ENCODE peak calls at places on chromosomes 16 and 17, in five cellular contexts. One of them, this sample, is unnamed. For H3K4me1, the result is how much of the 10 kb centered on the place peaks cover.

GRCh38 chr17:1737531-1738291 is 5.0 kb upstream of the SERPINF2 start:
- DNase-seq in CD8-positive, alpha-beta memory T cell: no peak
- DNase-seq in foreskin keratinocyte: no peak
- DNase-seq in fibroblast of lung: no peak
- DNase-seq in neural progenitor cell: no peak
- DNase-seq in this sample: peak

GRCh38 chr17:74176546-74177001 is 26.9 kb upstream of the RPL38 start:
- DNase-seq in neural progenitor cell: peak
- DNase-seq in foreskin keratinocyte: peak
- DNase-seq in fibroblast of lung: peak
- DNase-seq in CD8-positive, alpha-beta memory T cell: peak
- DNase-seq in this sample: no peak

GRCh38 chr16:82788225-82788624 is 161.5 kb downstream of the CDH13 start:
- DNase-seq in CD8-positive, alpha-beta memory T cell: no peak
- DNase-seq in foreskin keratinocyte: no peak
- DNase-seq in neural progenitor cell: no peak
- DNase-seq in fibroblast of lung: no peak
- DNase-seq in this sample: no peak

GRCh38 chr16:72474511-72475123 is 302.7 kb upstream of the PMFBP1 start:
- DNase-seq in CD8-positive, alpha-beta memory T cell: no peak
- DNase-seq in fibroblast of lung: peak
- DNase-seq in neural progenitor cell: no peak
- DNase-seq in foreskin keratinocyte: peak
- DNase-seq in this sample: no peak

GRCh38 chr17:37107406-37108083 is 158.8 kb downstream of the AATF start:
- DNase-seq in fibroblast of lung: peak
- DNase-seq in foreskin keratinocyte: no peak
- DNase-seq in CD8-positive, alpha-beta memory T cell: no peak
- DNase-seq in neural progenitor cell: no peak
- DNase-seq in this sample: no peak

GRCh38 chr17:63270610-63271009 is 175.5 kb downstream of the CYB561 start:
- DNase-seq in neural progenitor cell: no peak
- DNase-seq in CD8-positive, alpha-beta memory T cell: no peak
- DNase-seq in foreskin keratinocyte: no peak
- DNase-seq in fibroblast of lung: no peak
- DNase-seq in this sample: no peak

GRCh38 chr17:14797021-14797420 is 468.1 kb downstream of the PMP22 start:
- DNase-seq in foreskin keratinocyte: no peak
- DNase-seq in fibroblast of lung: no peak
- DNase-seq in CD8-positive, alpha-beta memory T cell: no peak
- DNase-seq in neural progenitor cell: no peak
- DNase-seq in this sample: no peak

GRCh38 chr16:4733747-4734062 is 366 bp downstream of the ANKS3 start:
- DNase-seq in fibroblast of lung: peak
- DNase-seq in foreskin keratinocyte: no peak
- DNase-seq in CD8-positive, alpha-beta memory T cell: no peak
- DNase-seq in neural progenitor cell: no peak
- DNase-seq in this sample: no peak

GRCh38 chr16:5595849-5596248 is 498.3 kb upstream of the EEF2KMT start:
- DNase-seq in CD8-positive, alpha-beta memory T cell: no peak
- DNase-seq in neural progenitor cell: no peak
- DNase-seq in fibroblast of lung: no peak
- DNase-seq in foreskin keratinocyte: no peak
- DNase-seq in this sample: no peak

GRCh38 chr16:567362-568256 is 804 bp downstream of the NHLRC4 start:
- DNase-seq in neural progenitor cell: no peak
- DNase-seq in fibroblast of lung: no peak
- DNase-seq in CD8-positive, alpha-beta memory T cell: no peak
- DNase-seq in foreskin keratinocyte: no peak
- DNase-seq in this sample: no peak

GRCh38 chr16:30054959-30055553 is 10.5 kb upstream of the ALDOA start:
- DNase-seq in CD8-positive, alpha-beta memory T cell: no peak
- DNase-seq in foreskin keratinocyte: peak
- DNase-seq in fibroblast of lung: no peak
- DNase-seq in neural progenitor cell: peak
- DNase-seq in this sample: peak

GRCh38 chr16:81551821-81552304 is 107.3 kb downstream of the CMIP start:
- DNase-seq in foreskin keratinocyte: no peak
- DNase-seq in CD8-positive, alpha-beta memory T cell: no peak
- DNase-seq in fibroblast of lung: peak
- DNase-seq in neural progenitor cell: no peak
- DNase-seq in this sample: no peak

GRCh38 chr17:65121916-65122821 is 15.0 kb upstream of the RGS9 start:
- DNase-seq in foreskin keratinocyte: no peak
- DNase-seq in fibroblast of lung: no peak
- DNase-seq in neural progenitor cell: no peak
- DNase-seq in CD8-positive, alpha-beta memory T cell: no peak
- DNase-seq in this sample: no peak

GRCh38 chr17:50171371-50172071 is 5.7 kb downstream of the SGCA start:
- DNase-seq in neural progenitor cell: no peak
- DNase-seq in foreskin keratinocyte: no peak
- DNase-seq in CD8-positive, alpha-beta memory T cell: no peak
- DNase-seq in fibroblast of lung: no peak
- DNase-seq in this sample: no peak
- H3K4me1 ChIP-seq in neural progenitor cell: under half
- H3K4me1 ChIP-seq in foreskin keratinocyte: under half
- H3K4me1 ChIP-seq in CD8-positive, alpha-beta memory T cell: under half
- H3K4me1 ChIP-seq in fibroblast of lung: under half
- H3K4me1 ChIP-seq in this sample: under half

GRCh38 chr17:5354310-5354709 is 65.2 kb downstream of the NUP88 start:
- DNase-seq in neural progenitor cell: no peak
- DNase-seq in CD8-positive, alpha-beta memory T cell: no peak
- DNase-seq in fibroblast of lung: no peak
- DNase-seq in foreskin keratinocyte: no peak
- DNase-seq in this sample: no peak

GRCh38 chr17:5361426-5361825 is 58.0 kb downstream of the NUP88 start:
- DNase-seq in fibroblast of lung: no peak
- DNase-seq in foreskin keratinocyte: no peak
- DNase-seq in CD8-positive, alpha-beta memory T cell: no peak
- DNase-seq in neural progenitor cell: no peak
- DNase-seq in this sample: no peak

GRCh38 chr17:5352681-5353289 is 66.7 kb downstream of the NUP88 start:
- DNase-seq in fibroblast of lung: no peak
- DNase-seq in neural progenitor cell: no peak
- DNase-seq in foreskin keratinocyte: no peak
- DNase-seq in CD8-positive, alpha-beta memory T cell: no peak
- DNase-seq in this sample: no peak

GRCh38 chr17:5354886-5355415 is 64.5 kb downstream of the NUP88 start:
- DNase-seq in fibroblast of lung: no peak
- DNase-seq in CD8-positive, alpha-beta memory T cell: no peak
- DNase-seq in neural progenitor cell: no peak
- DNase-seq in foreskin keratinocyte: no peak
- DNase-seq in this sample: no peak

DNA sequence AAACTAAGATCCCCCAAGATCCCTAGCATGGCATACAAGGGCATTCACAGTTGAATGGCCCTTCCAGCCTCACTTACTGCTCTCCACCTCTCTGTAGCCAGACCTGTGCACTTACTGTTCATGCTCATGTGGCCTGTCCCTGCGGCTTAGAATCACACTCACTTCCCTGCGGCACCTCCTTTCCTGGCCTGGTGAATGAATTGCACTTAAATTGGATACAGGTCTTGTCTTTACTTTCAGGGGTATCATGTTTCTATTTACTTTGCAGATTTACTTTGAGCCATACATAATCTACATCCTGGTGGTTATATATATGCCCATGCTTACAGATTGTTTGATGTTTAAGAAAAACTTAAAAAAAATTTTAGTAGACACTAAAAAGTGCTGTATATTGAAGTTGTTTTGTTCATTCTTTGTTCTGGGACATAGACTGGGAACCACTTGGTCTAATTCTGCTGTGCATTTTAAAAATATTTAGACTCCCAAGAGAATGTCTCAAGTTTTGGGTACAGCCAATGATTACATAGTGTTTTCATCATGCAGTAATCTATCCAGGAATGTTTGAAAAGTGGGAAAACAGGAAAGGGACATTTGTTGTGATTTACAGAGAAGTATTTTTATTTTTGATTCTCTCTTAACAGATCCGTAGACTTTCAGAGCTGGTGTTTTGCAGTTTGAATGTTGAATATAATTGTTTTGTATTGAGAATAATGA is 63.9 kb downstream of the NUP88 start:
- DNase-seq in neural progenitor cell: no peak
- DNase-seq in CD8-positive, alpha-beta memory T cell: no peak
- DNase-seq in foreskin keratinocyte: no peak
- DNase-seq in fibroblast of lung: no peak
- DNase-seq in this sample: no peak
- H3K27ac ChIP-seq in neural progenitor cell: no peak
- H3K27ac ChIP-seq in CD8-positive, alpha-beta memory T cell: no peak
- H3K27ac ChIP-seq in foreskin keratinocyte: no peak
- H3K27ac ChIP-seq in fibroblast of lung: no peak
- H3K27ac ChIP-seq in this sample: no peak

GRCh38 chr17:20216154-20216815 is 207.1 kb downstream of the SPECC1 start:
- DNase-seq in foreskin keratinocyte: no peak
- DNase-seq in fibroblast of lung: no peak
- DNase-seq in CD8-positive, alpha-beta memory T cell: no peak
- DNase-seq in neural progenitor cell: no peak
- DNase-seq in this sample: no peak
- H3K4me1 ChIP-seq in foreskin keratinocyte: under half
- H3K4me1 ChIP-seq in fibroblast of lung: under half
- H3K4me1 ChIP-seq in CD8-positive, alpha-beta memory T cell: under half
- H3K4me1 ChIP-seq in neural progenitor cell: under half
- H3K4me1 ChIP-seq in this sample: under half

GRCh38 chr17:17115620-17116019 is 73.4 kb downstream of the MPRIP start:
- DNase-seq in fibroblast of lung: no peak
- DNase-seq in CD8-positive, alpha-beta memory T cell: no peak
- DNase-seq in foreskin keratinocyte: no peak
- DNase-seq in neural progenitor cell: no peak
- DNase-seq in this sample: no peak
- H3K27ac ChIP-seq in fibroblast of lung: no peak
- H3K27ac ChIP-seq in CD8-positive, alpha-beta memory T cell: no peak
- H3K27ac ChIP-seq in foreskin keratinocyte: no peak
- H3K27ac ChIP-seq in neural progenitor cell: no peak
- H3K27ac ChIP-seq in this sample: no peak

DNA sequence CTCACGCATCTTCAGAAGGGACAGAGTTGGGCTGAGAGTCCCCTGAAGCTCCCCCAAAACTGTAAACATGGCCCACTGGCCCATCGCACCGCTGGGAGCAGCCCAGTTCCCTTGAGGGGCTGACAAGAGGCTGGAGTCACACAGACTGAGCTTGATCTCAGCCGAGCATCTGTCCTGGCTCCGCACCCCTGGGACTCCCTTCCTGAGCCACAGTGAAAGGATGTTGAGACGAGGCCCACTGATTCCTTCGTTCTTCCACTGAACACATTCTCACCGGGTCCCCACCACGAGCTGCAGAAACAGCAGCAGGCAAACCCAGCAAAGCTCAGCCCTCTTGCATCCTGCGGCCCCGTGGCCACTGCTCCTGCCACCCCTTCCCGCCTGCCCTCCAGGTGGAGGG is 145.9 kb upstream of the CIBAR2 start:
- DNase-seq in fibroblast of lung: no peak
- DNase-seq in foreskin keratinocyte: no peak
- DNase-seq in neural progenitor cell: no peak
- DNase-seq in CD8-positive, alpha-beta memory T cell: no peak
- DNase-seq in this sample: no peak
- H3K4me1 ChIP-seq in fibroblast of lung: under half
- H3K4me1 ChIP-seq in foreskin keratinocyte: under half
- H3K4me1 ChIP-seq in neural progenitor cell: under half
- H3K4me1 ChIP-seq in CD8-positive, alpha-beta memory T cell: under half
- H3K4me1 ChIP-seq in this sample: under half

GRCh38 chr17:42778570-42778969 is 1.8 kb upstream of the WNK4 start:
- DNase-seq in fibroblast of lung: no peak
- DNase-seq in neural progenitor cell: no peak
- DNase-seq in foreskin keratinocyte: no peak
- DNase-seq in CD8-positive, alpha-beta memory T cell: no peak
- DNase-seq in this sample: no peak

GRCh38 chr17:42779304-42779941 is 987 bp upstream of the WNK4 start:
- DNase-seq in neural progenitor cell: no peak
- DNase-seq in foreskin keratinocyte: no peak
- DNase-seq in fibroblast of lung: no peak
- DNase-seq in CD8-positive, alpha-beta memory T cell: no peak
- DNase-seq in this sample: no peak

GRCh38 chr17:42781639-42782401 is 1.4 kb downstream of the WNK4 start:
- DNase-seq in CD8-positive, alpha-beta memory T cell: no peak
- DNase-seq in foreskin keratinocyte: no peak
- DNase-seq in neural progenitor cell: no peak
- DNase-seq in fibroblast of lung: peak
- DNase-seq in this sample: no peak

GRCh38 chr17:42780816-42781638 is 617 bp downstream of the WNK4 start:
- DNase-seq in neural progenitor cell: peak
- DNase-seq in foreskin keratinocyte: no peak
- DNase-seq in CD8-positive, alpha-beta memory T cell: no peak
- DNase-seq in fibroblast of lung: no peak
- DNase-seq in this sample: no peak

GRCh38 chr17:42779942-42780815 is at the start of gene WNK4:
- DNase-seq in CD8-positive, alpha-beta memory T cell: no peak
- DNase-seq in neural progenitor cell: peak
- DNase-seq in foreskin keratinocyte: no peak
- DNase-seq in fibroblast of lung: peak
- DNase-seq in this sample: no peak
- H3K27ac ChIP-seq in CD8-positive, alpha-beta memory T cell: peak
- H3K27ac ChIP-seq in neural progenitor cell: no peak
- H3K27ac ChIP-seq in foreskin keratinocyte: no peak
- H3K27ac ChIP-seq in fibroblast of lung: peak
- H3K27ac ChIP-seq in this sample: peak

DNA sequence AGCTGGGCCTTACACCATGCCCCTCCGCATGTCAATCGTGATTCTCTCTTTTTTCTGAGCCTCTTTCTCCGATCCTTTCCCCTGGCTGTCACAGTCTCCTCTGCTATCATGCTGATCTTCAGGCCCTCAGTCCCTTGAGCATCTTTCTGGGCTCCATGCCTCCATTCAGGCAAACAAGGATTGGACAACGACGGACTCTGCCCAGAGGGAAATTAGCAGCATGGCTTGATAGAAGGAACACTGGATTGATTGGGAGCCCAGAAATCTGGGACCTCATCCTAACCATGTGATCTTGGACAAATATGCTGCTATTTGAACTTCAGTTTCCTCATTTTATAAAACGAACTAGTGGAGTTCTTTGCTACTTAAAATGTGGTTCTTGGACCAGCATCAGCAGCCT is 19.6 kb upstream of the PHF12 start:
- DNase-seq in neural progenitor cell: no peak
- DNase-seq in CD8-positive, alpha-beta memory T cell: no peak
- DNase-seq in fibroblast of lung: no peak
- DNase-seq in foreskin keratinocyte: no peak
- DNase-seq in this sample: no peak
- H3K4me1 ChIP-seq in neural progenitor cell: half or more
- H3K4me1 ChIP-seq in CD8-positive, alpha-beta memory T cell: under half
- H3K4me1 ChIP-seq in fibroblast of lung: under half
- H3K4me1 ChIP-seq in foreskin keratinocyte: under half
- H3K4me1 ChIP-seq in this sample: under half

GRCh38 chr16:11253995-11254912 is 1.8 kb downstream of the SOCS1 start:
- DNase-seq in CD8-positive, alpha-beta memory T cell: no peak
- DNase-seq in neural progenitor cell: no peak
- DNase-seq in foreskin keratinocyte: no peak
- DNase-seq in fibroblast of lung: no peak
- DNase-seq in this sample: no peak

GRCh38 chr16:11255737-11256656 is at the start of gene SOCS1:
- DNase-seq in CD8-positive, alpha-beta memory T cell: peak
- DNase-seq in foreskin keratinocyte: no peak
- DNase-seq in fibroblast of lung: peak
- DNase-seq in neural progenitor cell: peak
- DNase-seq in this sample: no peak

GRCh38 chr16:11253009-11253994 is 2.7 kb downstream of the SOCS1 start:
- DNase-seq in fibroblast of lung: peak
- DNase-seq in neural progenitor cell: no peak
- DNase-seq in foreskin keratinocyte: no peak
- DNase-seq in CD8-positive, alpha-beta memory T cell: peak
- DNase-seq in this sample: no peak

GRCh38 chr16:11256657-11257130 is 690 bp upstream of the SOCS1 start:
- DNase-seq in fibroblast of lung: peak
- DNase-seq in CD8-positive, alpha-beta memory T cell: no peak
- DNase-seq in foreskin keratinocyte: no peak
- DNase-seq in neural progenitor cell: peak
- DNase-seq in this sample: no peak

GRCh38 chr16:11254913-11255736 is 879 bp downstream of the SOCS1 start:
- DNase-seq in foreskin keratinocyte: no peak
- DNase-seq in fibroblast of lung: peak
- DNase-seq in CD8-positive, alpha-beta memory T cell: peak
- DNase-seq in neural progenitor cell: peak
- DNase-seq in this sample: no peak
- H3K27ac ChIP-seq in foreskin keratinocyte: peak
- H3K27ac ChIP-seq in fibroblast of lung: peak
- H3K27ac ChIP-seq in CD8-positive, alpha-beta memory T cell: peak
- H3K27ac ChIP-seq in neural progenitor cell: no peak
- H3K27ac ChIP-seq in this sample: peak

This sample was measured in RWPE2.